ENCODE peak calls at places on chromosomes 2 and 18, in eight cellular contexts. R is anterior cingulate cortex; Q is mammary epithelial cell; B is KBM-7; A is GM19239; X is Daoy; U is CD4-positive, CD25-positive, alpha-beta regulatory T cell; Y is choroid plexus epithelial cell. W is an unnamed sample.

GRCh38 chr2:168295051-168295450 is 47.7 kb upstream of the STK39 start:
- DNase-seq in U (no peak), Q (no peak), R (no peak), X (no peak), Y (no peak), A (no peak), B (no peak), W (no peak)

GRCh38 chr2:219689676-219690628 is 62.5 kb downstream of the SLC4A3 start:
- DNase-seq in X (peak; percentile 66), B (peak; percentile 85), Y (peak; percentile 82), R (no peak), A (peak; percentile 28), Q (peak; percentile 56), U (no peak), W (peak; percentile 43)

GRCh38 chr18:48076461-48076860 is 146.0 kb upstream of the SMAD2 start:
- DNase-seq in R (no peak), Y (no peak), B (no peak), A (no peak), Q (no peak), U (no peak), X (no peak), W (no peak)

GRCh38 chr2:148375214-148375613 is 269.3 kb upstream of the EPC2 start:
- DNase-seq in Q (no peak), Y (no peak), X (no peak), R (no peak), A (no peak), U (no peak), B (no peak), W (no peak)

GRCh38 chr18:79792988-79793355 is 4.8 kb upstream of the KCNG2 start:
- DNase-seq in B (peak; percentile 67), Q (no peak), A (no peak), R (no peak), X (no peak), Y (no peak), U (no peak), W (peak; percentile 89)

GRCh38 chr2:58427572-58428285 is 186.6 kb upstream of the FANCL start:
- DNase-seq in U (no peak), B (peak; percentile 72), R (peak; percentile 46), Y (peak; percentile 45), Q (peak; percentile 18), X (peak; percentile 58), A (no peak), W (no peak)

GRCh38 chr2:179917272-179917671 is 55.9 kb upstream of the ZNF385B start:
- DNase-seq in X (no peak), R (no peak), B (no peak), Y (peak; percentile 81), U (no peak), Q (peak; percentile 16), A (no peak), W (no peak)

GRCh38 chr2:53880756-53881155 is 21.0 kb upstream of the GPR75 start:
- DNase-seq in Y (peak; percentile 71), A (no peak), Q (peak; percentile 52), R (no peak), U (no peak), B (no peak), X (no peak), W (no peak)

GRCh38 chr18:23881778-23882177 is 132.8 kb upstream of the TTC39C start:
- DNase-seq in B (no peak), U (no peak), Q (peak; percentile 72), R (no peak), X (no peak), Y (no peak), A (no peak), W (no peak)

GRCh38 chr2:216635701-216636541 is 2.7 kb downstream of the IGFBP2 start:
- DNase-seq in Y (no peak), X (no peak), R (no peak), Q (peak; percentile 24), B (peak; percentile 36), A (no peak), U (no peak), W (no peak)

GRCh38 chr2:234419726-234420125 is 77.2 kb downstream of the ARL4C start:
- DNase-seq in B (no peak), X (no peak), A (no peak), Y (no peak), R (no peak), Q (no peak), U (no peak), W (no peak)

GRCh38 chr18:59220784-59221765 is 1.1 kb downstream of the GRP start:
- DNase-seq in U (no peak), A (no peak), R (no peak), Q (peak; percentile 18), B (no peak), Y (no peak), X (peak; percentile 20), W (no peak)

GRCh38 chr18:8806798-8807501 is 101.6 kb downstream of the MTCL1 start:
- DNase-seq in Y (no peak), U (no peak), A (no peak), Q (no peak), R (no peak), X (no peak), B (no peak), W (no peak)

GRCh38 chr2:204004912-204005311 is 68.3 kb downstream of the ICOS start:
- DNase-seq in Y (no peak), X (no peak), Q (no peak), A (no peak), B (no peak), U (no peak), R (no peak), W (no peak)

GRCh38 chr2:225076125-225076524 is 33.9 kb upstream of the DOCK10 start:
- DNase-seq in U (no peak), Q (no peak), X (no peak), A (no peak), Y (no peak), B (no peak), R (no peak), W (no peak)

W was measured in MV-4-11.